ENCODE peak calls at places on chromosomes 1 and 21, in eight cellular contexts. C, L, E, X, S, A, Y and M are unnamed samples.

GRCh38 chr1:32878183-32878582 is 7.5 kb upstream of the FNDC5 start:
- DNase-seq in L (peak; percentile 16), Y (peak; percentile 47), A (no peak), S (peak; percentile 36), C (no peak), E (no peak), X (no peak), M (no peak)

GRCh38 chr1:62823556-62823955 is 39.6 kb downstream of the ATG4C start:
- DNase-seq in C (no peak), S (no peak), A (no peak), X (no peak), L (peak; percentile 22), Y (no peak), E (no peak), M (no peak)

GRCh38 chr1:164953095-164953494 is 394.1 kb downstream of the PBX1 start:
- DNase-seq in Y (peak; percentile 7), X (no peak), E (no peak), A (no peak), C (no peak), L (no peak), S (no peak), M (no peak)

GRCh38 chr1:67339623-67340343 is 32.1 kb downstream of the IL12RB2 start:
- DNase-seq in E (no peak), S (peak; percentile 76), A (no peak), L (peak; percentile 81), C (peak; percentile 13), X (no peak), Y (peak; percentile 49), M (no peak)

GRCh38 chr1:180515364-180515763 is 13.0 kb upstream of the ACBD6 start:
- DNase-seq in Y (no peak), E (no peak), L (no peak), X (no peak), C (no peak), A (no peak), S (no peak), M (no peak)

GRCh38 chr1:6181347-6181770 is 1.2 kb upstream of the CHD5 start:
- DNase-seq in Y (no peak), S (no peak), A (no peak), E (no peak), C (no peak), X (no peak), L (no peak), M (no peak)

GRCh38 chr1:35557611-35558373 is at the start of gene NCDN:
- DNase-seq in A (peak; percentile 98), C (peak; percentile 95), E (peak; percentile 98), L (peak; percentile 99), S (peak; percentile 96), X (peak; percentile 92), Y (peak; percentile 99), M (peak; percentile 96)

GRCh38 chr1:198677027-198677426 is 38.2 kb downstream of the PTPRC start:
- DNase-seq in A (no peak), X (no peak), C (no peak), E (no peak), L (no peak), S (no peak), Y (no peak), M (no peak)

GRCh38 chr1:229716064-229716463 is 90.0 kb downstream of the URB2 start:
- DNase-seq in Y (no peak), L (peak; percentile 21), E (no peak), X (no peak), S (no peak), C (peak; percentile 87), A (no peak), M (no peak)

GRCh38 chr1:63322944-63323865 is 838 bp downstream of the FOXD3 start:
- DNase-seq in Y (no peak), A (peak; percentile 55), C (no peak), X (peak; percentile 40), S (peak; percentile 14), L (no peak), E (no peak), M (peak; percentile 58)

GRCh38 chr1:62110198-62110817 is 84.3 kb upstream of the L1TD1 start:
- DNase-seq in C (no peak), Y (no peak), A (no peak), L (peak; percentile 7), X (no peak), E (no peak), S (peak; percentile 43), M (no peak)

GRCh38 chr1:18316764-18317163 is 164.0 kb upstream of the KLHDC7A start:
- DNase-seq in E (no peak), A (no peak), S (no peak), C (no peak), L (no peak), Y (no peak), X (no peak), M (no peak)

GRCh38 chr1:206970406-206970805 is at the start of gene FCAMR:
- DNase-seq in S (no peak), A (no peak), L (no peak), Y (no peak), X (no peak), E (no peak), C (no peak), M (no peak)

GRCh38 chr1:156489935-156490293 is 10.7 kb downstream of the MEF2D start:
- DNase-seq in L (no peak), X (no peak), E (no peak), C (no peak), S (no peak), Y (no peak), A (no peak), M (no peak)

GRCh38 chr1:156487862-156488261 is 12.7 kb downstream of the MEF2D start:
- DNase-seq in L (no peak), C (no peak), A (no peak), X (peak; percentile 35), Y (no peak), S (no peak), E (no peak), M (no peak)

GRCh38 chr1:156488566-156489165 is 11.9 kb downstream of the MEF2D start:
- DNase-seq in X (no peak), L (no peak), A (no peak), C (no peak), S (no peak), Y (no peak), E (no peak), M (no peak)

GRCh38 chr1:156490401-156491032 is 10.1 kb downstream of the MEF2D start:
- DNase-seq in A (no peak), C (no peak), L (no peak), X (no peak), S (peak; percentile 52), Y (no peak), E (peak; percentile 77), M (no peak)

DNA sequence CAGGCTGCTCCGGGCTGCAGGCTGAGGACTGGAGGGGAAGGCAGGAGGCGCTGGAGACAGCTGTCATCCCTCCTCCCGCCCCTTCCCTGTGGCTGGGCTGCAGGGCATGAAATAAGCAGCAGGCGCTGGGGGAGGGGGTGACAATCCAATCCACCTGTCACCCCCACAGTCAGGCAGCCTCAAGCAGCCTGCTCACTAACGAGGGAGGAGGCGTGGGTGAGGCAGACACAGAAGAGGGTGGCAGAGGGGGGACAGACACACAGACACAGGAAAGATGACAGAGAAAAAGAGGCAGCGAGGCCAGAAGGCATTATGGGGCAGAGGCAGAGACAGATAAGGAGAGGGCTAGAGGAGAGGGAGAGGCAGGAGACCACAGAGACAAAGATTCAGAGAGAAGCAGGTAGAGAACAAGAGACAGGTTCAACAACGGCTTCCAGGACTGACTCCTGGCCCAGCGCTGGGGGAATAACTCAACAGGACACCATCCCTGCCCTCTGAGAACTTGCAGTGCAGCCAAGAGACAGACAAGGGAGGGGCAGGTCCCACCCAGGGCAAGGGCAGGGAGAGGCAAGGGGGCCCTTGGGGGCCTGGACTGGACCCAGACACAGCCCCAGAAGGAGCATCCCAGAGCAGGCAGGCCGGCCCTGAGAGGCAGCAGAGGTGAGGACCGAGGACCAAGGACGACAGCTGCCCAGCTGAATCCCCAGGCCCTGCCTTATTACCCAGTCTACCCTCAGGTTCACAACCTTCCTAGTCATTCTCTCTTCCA is 11.2 kb downstream of the MEF2D start:
- DNase-seq in X (peak; percentile 61), Y (no peak), C (no peak), L (no peak), S (no peak), E (peak; percentile 81), A (no peak), M (peak; percentile 71)
- TF ChIP-seq CTCF in X (no peak), Y (peak; percentile 17), C (no peak), L (peak; percentile 41), S (no peak), E (peak; percentile 27), A (no peak), M (no peak)

DNA sequence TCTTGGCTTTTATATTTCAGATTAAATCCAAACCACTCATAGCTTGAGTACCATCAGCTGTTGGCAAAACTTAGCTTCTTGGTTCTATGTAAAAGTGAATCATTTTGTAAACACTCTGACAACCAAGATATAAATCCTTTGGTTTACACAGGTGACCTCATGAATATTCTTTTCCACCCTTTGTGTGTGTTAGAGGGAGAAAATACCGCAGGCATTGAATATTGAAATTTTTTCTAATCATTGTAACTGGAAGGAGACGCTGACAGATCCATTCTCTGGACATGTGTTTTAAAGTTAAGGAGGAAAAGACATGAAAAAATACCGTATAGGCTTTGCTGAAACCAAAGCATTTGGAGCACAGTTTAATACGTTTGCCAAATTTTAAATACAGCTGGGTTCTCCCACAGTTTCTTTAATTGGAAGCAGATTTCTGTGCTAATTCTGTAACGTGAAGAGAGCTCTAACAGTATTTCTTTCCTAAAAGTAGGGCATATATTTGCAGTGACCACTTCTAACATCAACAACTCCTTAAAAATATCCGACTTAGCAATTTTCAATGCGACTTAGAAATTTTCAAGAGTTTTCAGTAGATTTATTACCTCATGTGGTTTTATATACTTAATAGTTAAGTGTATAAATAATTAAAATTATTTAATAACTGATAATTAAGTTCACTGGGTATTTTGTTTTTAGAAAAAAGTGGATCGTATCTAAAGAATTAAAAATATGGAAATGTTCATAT is 388.2 kb downstream of the USP25 start:
- DNase-seq in S (peak; percentile 97), Y (peak; percentile 62), A (no peak), X (no peak), C (peak; percentile 94), L (peak; percentile 51), E (no peak), M (no peak)
- H3K4me3 ChIP-seq in S (no peak overlapping the region), Y (no peak overlapping the region), A (no peak overlapping the region), X (no peak overlapping the region), C (no peak overlapping the region), L (peak overlapping the region; percentile 12), E (no peak overlapping the region), M (no peak overlapping the region)

DNA sequence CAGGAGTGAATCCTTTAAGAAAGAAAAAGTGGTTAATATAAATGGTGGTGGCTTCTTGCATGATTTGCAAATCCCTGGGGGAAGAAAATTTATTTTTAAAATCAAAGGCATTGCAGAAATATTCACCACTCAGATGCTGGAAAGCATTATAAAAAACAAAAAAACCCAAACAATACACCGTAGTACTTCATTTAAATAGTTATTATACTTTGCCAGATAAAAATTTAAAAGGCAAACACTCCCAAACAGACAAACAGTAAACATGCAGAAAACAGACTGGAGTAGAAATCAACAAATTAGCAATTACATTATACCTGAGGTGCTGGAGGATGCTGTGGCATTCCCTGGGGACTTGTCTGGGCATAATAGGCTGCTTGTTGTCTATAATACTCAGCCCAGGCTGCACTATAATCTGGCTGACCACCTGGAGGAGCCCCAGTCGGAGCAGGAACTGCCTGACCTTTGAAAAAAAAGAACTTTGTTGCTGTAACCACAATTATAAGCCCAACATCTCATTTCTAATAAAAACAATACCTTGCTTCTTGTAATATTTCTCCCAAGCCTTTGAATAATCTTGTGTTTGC is 29.9 kb downstream of the FUBP1 start:
- DNase-seq in C (peak; percentile 27), X (no peak), A (no peak), L (peak; percentile 31), Y (peak; percentile 64), E (peak; percentile 33), S (peak; percentile 59), M (no peak)
- TF ChIP-seq CTCF in C (peak; percentile 51), X (no peak), A (no peak), L (peak; percentile 58), Y (peak; percentile 37), E (peak; percentile 28), S (peak; percentile 38), M (no peak)

GRCh38 chr21:44723177-44724131 is 12.1 kb upstream of the TSPEAR start:
- DNase-seq in L (no peak), S (no peak), A (no peak), E (no peak), X (peak; percentile 41), C (no peak), Y (peak; percentile 7), M (no peak)
- H3K4me3 ChIP-seq in L (no peak overlapping the region), S (no peak overlapping the region), A (no peak overlapping the region), E (no peak overlapping the region), X (peak overlapping the region; percentile 55), C (no peak overlapping the region), Y (no peak overlapping the region), M (peak overlapping the region; percentile 4)